ENCODE peak calls at places on chromosomes 12 and 14, in five cellular contexts. Z is endothelial cell of umbilical vein; R is naive thymus-derived CD4-positive, alpha-beta T cell; E is cardiac muscle cell; U is heart right ventricle. B is an unnamed sample.

GRCh38 chr12:16189849-16190248 is 87.6 kb downstream of the SLC15A5 start:
- DNase-seq in Z (peak), R (no peak), E (peak), U (no peak), B (no peak)

GRCh38 chr12:95151406-95151805 is 65.9 kb downstream of the FGD6 start:
- DNase-seq in Z (no peak), R (no peak), E (no peak), U (no peak), B (no peak)

GRCh38 chr12:131209082-131210070 is 255.7 kb downstream of the ADGRD1 start:
- DNase-seq in Z (no peak), R (no peak), E (no peak), U (no peak), B (no peak)

GRCh38 chr12:84058136-84058535 is 854.5 kb downstream of the SLC6A15 start:
- DNase-seq in Z (no peak), R (no peak), E (peak), U (no peak), B (no peak)

GRCh38 chr12:6869049-6870021 is 2.0 kb downstream of the TPI1 start:
- DNase-seq in Z (peak), R (peak), E (peak), U (peak), B (peak)

GRCh38 chr14:81219821-81220487 is 805 bp downstream of the GTF2A1 start:
- DNase-seq in Z (no peak), R (no peak), E (peak), U (peak), B (peak)

GRCh38 chr14:79044894-79045624 is 874.9 kb downstream of the NRXN3 start:
- DNase-seq in Z (peak), R (no peak), E (no peak), U (no peak), B (no peak)

GRCh38 chr12:39779768-39780340 is 160.3 kb upstream of the ABCD2 start:
- DNase-seq in Z (no peak), R (no peak), E (no peak), U (no peak), B (no peak)

GRCh38 chr12:129753596-129753995 is 150.2 kb downstream of the TMEM132D start:
- DNase-seq in Z (no peak), R (no peak), E (no peak), U (no peak), B (no peak)

GRCh38 chr14:104386281-104386841 is 193.2 kb upstream of the C14orf180 start:
- DNase-seq in Z (no peak), R (no peak), E (no peak), U (no peak), B (no peak)

GRCh38 chr12:12715128-12715458 is 2.1 kb upstream of the CDKN1B start:
- DNase-seq in Z (no peak), R (no peak), E (no peak), U (no peak), B (no peak)

GRCh38 chr12:19382111-19382526 is 57.2 kb upstream of the AEBP2 start:
- DNase-seq in Z (peak), R (no peak), E (no peak), U (no peak), B (no peak)

GRCh38 chr12:130423136-130423535 is 85.4 kb downstream of the PIWIL1 start:
- DNase-seq in Z (no peak), R (no peak), E (no peak), U (no peak), B (no peak)

GRCh38 chr12:122303068-122303467 is 36.8 kb upstream of the VPS33A start:
- DNase-seq in Z (no peak), R (no peak), E (no peak), U (no peak), B (no peak)

GRCh38 chr12:89166525-89166934 is 185.8 kb downstream of the DUSP6 start:
- DNase-seq in Z (peak), R (no peak), E (no peak), U (no peak), B (no peak)

GRCh38 chr12:127127887-127128286 is 1139.1 kb upstream of the TMEM132C start:
- DNase-seq in Z (no peak), R (no peak), E (no peak), U (no peak), B (no peak)

GRCh38 chr12:26030371-26030770 is 71.9 kb downstream of the RASSF8 start:
- DNase-seq in Z (no peak), R (no peak), E (no peak), U (no peak), B (no peak)

DNA sequence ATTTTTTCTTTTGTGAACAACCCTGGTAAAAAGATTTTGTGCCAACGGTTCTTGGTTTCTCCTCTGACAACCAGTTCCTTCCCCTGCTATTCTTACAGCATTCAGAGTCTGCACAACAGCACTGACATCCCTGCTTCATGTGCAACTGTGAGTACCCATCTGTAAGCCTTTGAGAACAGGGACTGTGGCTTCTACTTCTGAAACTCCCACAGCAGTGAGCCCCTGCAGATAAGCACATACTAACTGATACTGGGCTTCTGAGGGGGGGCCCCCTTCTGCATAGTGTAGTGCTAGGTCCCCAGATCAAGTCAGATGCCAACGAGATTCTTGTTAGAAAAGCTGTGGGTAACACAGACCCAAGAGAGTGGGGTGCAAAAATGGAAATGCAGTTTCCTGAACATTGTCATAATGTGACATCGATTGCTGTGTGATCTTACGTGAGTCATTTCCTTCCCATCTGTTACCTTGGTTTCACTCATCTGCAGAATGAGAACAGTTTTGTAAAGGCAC is 11.1 kb upstream of the NINJ2 start:
- DNase-seq in Z (peak), R (peak), E (no peak), U (no peak), B (no peak)
- H3K27ac ChIP-seq in Z (no peak), R (peak), E (no peak), U (no peak), B (peak)

GRCh38 chr12:54300732-54301427 is at the start of gene NFE2:
- DNase-seq in Z (no peak), R (no peak), E (peak), U (peak), B (peak)
- H3K27ac ChIP-seq in Z (no peak), R (no peak), E (peak), U (no peak), B (no peak)

DNA sequence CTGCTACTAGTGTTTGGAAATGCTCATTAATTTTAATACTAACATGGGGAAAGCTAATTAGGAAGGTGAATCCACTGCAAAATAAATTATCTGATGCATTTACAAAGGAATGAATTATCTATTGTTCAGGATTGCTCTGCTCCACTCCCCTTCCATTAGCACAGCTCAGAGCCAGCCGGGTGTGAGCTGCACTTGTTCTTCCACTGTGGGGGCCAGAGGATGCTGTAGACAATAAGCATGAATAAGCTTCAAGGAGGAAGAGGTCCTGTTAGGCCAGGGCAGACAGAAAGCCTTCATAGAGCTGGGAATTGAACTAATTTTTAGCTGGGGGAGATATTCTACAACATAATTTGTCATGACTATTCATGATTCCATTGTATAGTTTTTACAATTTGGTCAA is 137.6 kb upstream of the MAX start:
- DNase-seq in Z (no peak), R (no peak), E (no peak), U (no peak), B (no peak)
- H3K27ac ChIP-seq in Z (no peak), R (no peak), E (peak), U (no peak), B (peak)

DNA sequence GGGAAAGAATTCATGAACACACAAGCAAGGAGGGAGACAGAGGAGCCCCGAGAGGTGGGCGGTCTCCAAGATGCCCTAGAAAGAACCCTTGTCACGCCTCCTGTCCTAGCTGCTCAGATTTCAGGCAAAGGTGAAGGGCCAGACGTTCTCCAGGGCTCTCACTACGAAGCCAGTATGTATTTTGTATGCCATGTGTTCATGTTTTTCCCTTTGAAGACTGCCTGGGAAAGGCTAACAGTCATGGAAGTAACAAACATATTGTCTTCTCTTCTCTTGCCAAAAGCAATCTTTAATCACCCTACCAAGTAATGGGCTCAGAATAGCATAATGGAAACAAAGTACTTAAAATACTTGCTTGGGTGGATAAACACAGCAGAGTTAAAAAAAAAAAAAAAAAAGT is 99.2 kb upstream of the TBX3 start:
- DNase-seq in Z (no peak), R (no peak), E (peak), U (no peak), B (no peak)
- H3K27ac ChIP-seq in Z (no peak), R (no peak), E (no peak), U (no peak), B (no peak)

GRCh38 chr12:96427269-96427729 is 27.1 kb upstream of the CDK17 start:
- DNase-seq in Z (peak), R (no peak), E (no peak), U (peak), B (no peak)
- H3K27ac ChIP-seq in Z (peak), R (no peak), E (no peak), U (peak), B (peak)

GRCh38 chr12:52035926-52036325 is 15.3 kb upstream of the NR4A1 start:
- DNase-seq in Z (no peak), R (no peak), E (no peak), U (no peak), B (no peak)
- H3K27ac ChIP-seq in Z (no peak), R (peak), E (no peak), U (peak), B (no peak)

DNA sequence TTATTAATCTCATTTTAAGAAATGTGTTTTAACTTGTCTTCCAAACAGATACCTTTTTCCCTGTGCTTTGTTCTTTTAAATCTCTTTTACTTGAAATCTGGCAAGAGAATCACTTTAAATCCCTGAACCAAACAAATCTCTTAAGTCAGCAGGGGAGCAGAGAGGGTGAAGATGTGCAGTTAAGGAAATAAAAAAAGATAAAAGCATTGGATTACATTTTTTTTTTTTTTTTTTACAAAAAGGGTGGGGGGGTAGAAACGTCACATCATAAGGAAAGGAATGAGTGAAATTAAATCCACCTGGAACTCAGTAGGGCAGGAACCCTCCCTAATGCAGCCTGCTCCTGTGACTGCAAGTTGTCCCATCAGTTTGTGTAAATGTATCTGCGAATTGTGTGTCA is 1.4 kb downstream of the TTC6 start:
- DNase-seq in Z (no peak), R (no peak), E (no peak), U (no peak), B (no peak)
- H3K27ac ChIP-seq in Z (no peak), R (no peak), E (no peak), U (no peak), B (no peak)

B was measured in substantia nigra.